ENCODE peak calls at places on chromosomes 1 and 21, in ten cellular contexts. I, L, K, T, V, M, P, W, Q and A are unnamed samples.
A peak's percentile ranks its signal among the peaks of the same experiment; 100 is the strongest.

GRCh38 chr1:79847715-79848114 is 841.2 kb upstream of the ADGRL4 start:
- DNase-seq in T (no peak), Q (no peak), W (peak; percentile 65), I (no peak), M (no peak), K (no peak), V (no peak), L (no peak), P (no peak), A (no peak)

GRCh38 chr1:35876988-35877387 is 6.0 kb upstream of the AGO1 start:
- DNase-seq in T (no peak), M (no peak), K (peak; percentile 43), L (peak; percentile 63), V (no peak), P (no peak), W (no peak), I (peak; percentile 40), Q (no peak), A (no peak)

GRCh38 chr1:21669287-21670058 is at the start of gene RAP1GAP:
- DNase-seq in K (peak; percentile 64), Q (no peak), L (peak; percentile 67), P (no peak), M (no peak), T (no peak), V (no peak), I (no peak), W (no peak), A (no peak)

GRCh38 chr1:23129846-23130245 is 38.8 kb downstream of the LUZP1 start:
- DNase-seq in L (no peak), K (no peak), Q (no peak), V (no peak), T (no peak), P (no peak), W (no peak), M (no peak), I (peak; percentile 16), A (no peak)

GRCh38 chr1:35707253-35708178 is 11.2 kb downstream of the C1orf216 start:
- DNase-seq in V (no peak), P (no peak), T (peak; percentile 18), W (no peak), M (no peak), K (peak; percentile 80), L (peak; percentile 78), I (no peak), Q (no peak), A (peak; percentile 23)

GRCh38 chr1:73736125-73736524 is 461.9 kb downstream of the LRRIQ3 start:
- DNase-seq in P (no peak), T (no peak), L (no peak), I (no peak), K (no peak), V (no peak), W (no peak), M (no peak), Q (no peak), A (no peak)

GRCh38 chr1:56054959-56055358 is 524.4 kb downstream of the PLPP3 start:
- DNase-seq in I (no peak), K (no peak), L (no peak), Q (no peak), W (no peak), V (no peak), P (no peak), T (no peak), M (no peak), A (no peak)

GRCh38 chr1:162151900-162152829 is 82.7 kb downstream of the NOS1AP start:
- DNase-seq in L (no peak), K (no peak), Q (no peak), V (no peak), I (no peak), W (no peak), M (peak; percentile 17), P (no peak), T (no peak), A (no peak)

GRCh38 chr1:106937104-106937503 is 119.4 kb upstream of the PRMT6 start:
- DNase-seq in T (no peak), L (no peak), V (no peak), W (no peak), K (peak; percentile 40), I (peak; percentile 96), P (peak; percentile 62), M (no peak), Q (no peak), A (no peak)

GRCh38 chr1:150268342-150268705 is 492 bp downstream of the APH1A start:
- DNase-seq in W (no peak), K (peak; percentile 27), P (no peak), Q (no peak), L (no peak), V (peak; percentile 31), T (no peak), M (no peak), I (peak; percentile 30), A (no peak)

GRCh38 chr1:208184993-208185703 is 59.0 kb downstream of the PLXNA2 start:
- DNase-seq in W (no peak), V (no peak), Q (no peak), I (peak; percentile 51), K (no peak), T (no peak), M (no peak), L (no peak), P (no peak), A (no peak)

GRCh38 chr21:37904879-37905278 is 11.4 kb downstream of the KCNJ6 start:
- DNase-seq in Q (peak; percentile 39), T (peak; percentile 41), V (no peak), L (no peak), M (no peak), W (no peak), P (no peak), I (no peak), K (peak; percentile 32), A (no peak)

GRCh38 chr1:93672069-93672468 is 9.6 kb downstream of the BCAR3 start:
- DNase-seq in L (no peak), K (no peak), W (no peak), I (peak; percentile 93), V (no peak), P (no peak), Q (no peak), T (peak; percentile 61), M (peak; percentile 69), A (no peak)

GRCh38 chr1:201614262-201615015 is 75.5 kb downstream of the NAV1 start:
- DNase-seq in M (no peak), W (no peak), P (no peak), L (peak; percentile 89), V (no peak), T (peak; percentile 49), I (no peak), K (peak; percentile 51), Q (no peak), A (no peak)

GRCh38 chr1:116356673-116357072 is 16.4 kb upstream of the ATP1A1 start:
- DNase-seq in L (no peak), V (no peak), T (no peak), W (no peak), M (no peak), K (no peak), Q (no peak), I (peak; percentile 61), P (no peak), A (no peak)

GRCh38 chr1:148264374-148265276 is 112.5 kb upstream of the NBPF11 start:
- DNase-seq in M (no peak), P (no peak), L (peak; percentile 55), Q (no peak), W (no peak), I (no peak), K (peak; percentile 7), T (no peak), V (no peak), A (no peak)

GRCh38 chr1:94799201-94799600 is 21.0 kb upstream of the SLC44A3 start:
- DNase-seq in Q (no peak), L (no peak), W (no peak), T (no peak), M (no peak), K (no peak), P (no peak), I (no peak), V (no peak), A (no peak)

GRCh38 chr1:156492591-156493080 is 7.9 kb downstream of the MEF2D start:
- DNase-seq in P (no peak), T (peak; percentile 51), M (no peak), K (no peak), W (no peak), V (no peak), L (no peak), I (no peak), Q (no peak), A (peak; percentile 69)

GRCh38 chr21:45322960-45323461 is 35.3 kb upstream of the POFUT2 start:
- DNase-seq in K (no peak), M (no peak), P (peak; percentile 42), T (peak; percentile 28), L (no peak), V (no peak), Q (no peak), W (no peak), I (no peak), A (no peak)

GRCh38 chr1:93525431-93525830 is 77.5 kb downstream of the FNBP1L start:
- DNase-seq in I (no peak), P (no peak), V (no peak), M (no peak), K (no peak), L (no peak), T (no peak), Q (no peak), W (no peak), A (no peak)